ENCODE peak calls at places on chromosomes 11 and 22, in ten cellular contexts. S is CD4-positive, alpha-beta T cell; E is nephron progenitor cell; Z is LoVo; I is osteoblast; C is osteocyte; V is non-pigmented ciliary epithelial cell; O is NCI-H2081; P is T follicular helper cell; U is putamen. T is an unnamed sample.

GRCh38 chr22:48871176-48871840 is 956.4 kb downstream of the BRD1 start:
- DNase-seq in V (no peak), S (no peak), C (peak), U (no peak), I (no peak), Z (no peak), P (no peak), O (no peak), E (no peak), T (no peak)

GRCh38 chr11:81253226-81253625 is 1480.4 kb downstream of the FAM181B start:
- DNase-seq in Z (no peak), I (no peak), U (no peak), S (no peak), V (no peak), C (no peak), P (no peak), E (no peak), O (no peak), T (no peak)

GRCh38 chr22:42188808-42189447 is 58.3 kb upstream of the CYP2D6 start:
- DNase-seq in S (no peak), O (no peak), Z (peak), C (no peak), V (peak), P (no peak), U (no peak), E (no peak), I (no peak), T (no peak)

GRCh38 chr11:74672956-74673895 is 58.0 kb downstream of the CHRDL2 start:
- DNase-seq in E (no peak), Z (no peak), O (peak), P (no peak), U (peak), C (peak), I (peak), S (no peak), V (peak), T (no peak)

GRCh38 chr11:108825381-108825780 is 160.5 kb downstream of the DDX10 start:
- DNase-seq in S (no peak), E (no peak), P (no peak), V (no peak), O (no peak), U (no peak), I (no peak), C (no peak), Z (no peak), T (no peak)

GRCh38 chr11:86068138-86068861 is 584 bp downstream of the PICALM start:
- DNase-seq in O (no peak), U (peak), Z (no peak), V (no peak), S (peak), I (peak), E (peak), C (no peak), P (peak), T (peak)

GRCh38 chr11:18669629-18670162 is 28.9 kb upstream of the TMEM86A start:
- DNase-seq in S (no peak), O (no peak), P (no peak), V (no peak), C (no peak), E (no peak), U (no peak), Z (no peak), I (no peak), T (no peak)

GRCh38 chr22:42247596-42247995 is 22.9 kb downstream of the TCF20 start:
- DNase-seq in S (no peak), I (no peak), V (no peak), C (no peak), P (no peak), U (no peak), O (no peak), E (no peak), Z (no peak), T (no peak)

GRCh38 chr11:72771507-72771906 is 19.3 kb upstream of the ARAP1 start:
- DNase-seq in P (no peak), C (no peak), O (no peak), U (no peak), S (no peak), V (no peak), E (no peak), I (peak), Z (no peak), T (no peak)

GRCh38 chr11:84747871-84748270 is 879.3 kb downstream of the DLG2 start:
- DNase-seq in P (no peak), O (no peak), C (no peak), I (no peak), V (no peak), S (no peak), U (no peak), Z (no peak), E (no peak), T (no peak)

GRCh38 chr11:126637800-126638175 is 282.3 kb downstream of the ST3GAL4 start:
- DNase-seq in S (no peak), E (no peak), I (peak), O (no peak), V (peak), P (no peak), Z (no peak), U (no peak), C (no peak), T (no peak)

GRCh38 chr22:48829908-48830307 is 997.8 kb downstream of the BRD1 start:
- DNase-seq in Z (no peak), U (no peak), I (no peak), O (no peak), V (no peak), C (no peak), P (no peak), E (no peak), S (no peak), T (no peak)

GRCh38 chr11:124536520-124536919 is 6.9 kb downstream of the OR8B12 start:
- DNase-seq in V (peak), P (no peak), O (no peak), U (no peak), C (no peak), E (peak), S (no peak), I (no peak), Z (no peak), T (no peak)

GRCh38 chr11:73186886-73187285 is 31.2 kb upstream of the P2RY2 start:
- DNase-seq in Z (no peak), C (no peak), S (no peak), V (no peak), I (no peak), U (no peak), O (no peak), P (no peak), E (no peak), T (no peak)

GRCh38 chr11:26286472-26287066 is 45.4 kb upstream of the ANO3 start:
- DNase-seq in C (no peak), V (no peak), E (peak), P (no peak), I (peak), Z (no peak), S (no peak), U (no peak), O (no peak), T (no peak)

GRCh38 chr11:132942611-132943324 is 589.5 kb downstream of the OPCML start:
- DNase-seq in U (no peak), S (no peak), C (peak), Z (no peak), E (peak), P (no peak), V (no peak), O (no peak), I (no peak), T (no peak)

GRCh38 chr22:50581950-50582561 is 593 bp downstream of the CHKB start:
- DNase-seq in O (no peak), E (no peak), P (no peak), C (no peak), V (no peak), U (no peak), S (no peak), Z (peak), I (peak), T (no peak)

GRCh38 chr22:36184433-36185035 is 17.1 kb downstream of the APOL4 start:
- DNase-seq in C (no peak), S (no peak), Z (no peak), E (no peak), V (no peak), U (peak), O (no peak), I (no peak), P (no peak), T (no peak)

GRCh38 chr22:29475550-29475949 is 4.5 kb upstream of the NEFH start:
- DNase-seq in Z (no peak), E (no peak), U (no peak), P (no peak), V (no peak), I (no peak), O (no peak), S (no peak), C (no peak), T (no peak)

GRCh38 chr11:102430158-102430836 is 22.3 kb downstream of the TMEM123 start:
- DNase-seq in V (no peak), Z (no peak), C (no peak), U (no peak), E (no peak), P (no peak), S (no peak), I (peak), O (no peak), T (no peak)

GRCh38 chr11:128260398-128260797 is 327.0 kb downstream of the ETS1 start:
- DNase-seq in O (no peak), U (no peak), P (no peak), S (no peak), Z (no peak), E (no peak), C (no peak), V (no peak), I (no peak), T (no peak)

GRCh38 chr11:64987998-64988854 is 8.5 kb downstream of the BATF2 start:
- DNase-seq in U (no peak), Z (no peak), E (no peak), C (no peak), P (no peak), I (no peak), S (no peak), O (no peak), V (no peak), T (no peak)

GRCh38 chr11:46127150-46127638 is 5.9 kb upstream of the PHF21A start:
- DNase-seq in O (no peak), C (no peak), Z (peak), V (no peak), I (peak), P (peak), E (no peak), U (no peak), S (peak), T (no peak)

GRCh38 chr22:36775589-36775965 is 342 bp downstream of the IFT27 start:
- DNase-seq in V (no peak), I (no peak), S (peak), C (no peak), Z (peak), U (peak), E (peak), P (peak), O (no peak), T (no peak)

GRCh38 chr11:27248430-27249207 is 114.4 kb downstream of the CCDC34 start:
- DNase-seq in C (no peak), I (no peak), V (no peak), E (no peak), P (no peak), Z (no peak), U (peak), S (no peak), O (no peak), T (no peak)

GRCh38 chr11:96317576-96317975 is 25.4 kb downstream of the MAML2 start:
- DNase-seq in U (no peak), E (no peak), I (no peak), S (no peak), C (no peak), V (no peak), P (no peak), O (no peak), Z (no peak), T (no peak)

GRCh38 chr11:1346669-1347390 is 37.4 kb upstream of the TOLLIP start:
- DNase-seq in U (no peak), V (no peak), E (no peak), P (no peak), Z (no peak), S (no peak), C (no peak), O (no peak), I (no peak), T (no peak)

GRCh38 chr11:12862761-12863469 is 146.2 kb upstream of the RASSF10 start:
- DNase-seq in S (no peak), V (peak), O (no peak), Z (no peak), P (no peak), U (peak), C (no peak), E (peak), I (no peak), T (no peak)

GRCh38 chr11:62193954-62194353 is 3.9 kb downstream of the SCGB1D1 start:
- DNase-seq in V (no peak), C (no peak), P (no peak), Z (no peak), O (no peak), I (no peak), U (no peak), S (no peak), E (peak), T (no peak)

GRCh38 chr11:44943118-44943517 is 7.6 kb downstream of the TP53I11 start:
- DNase-seq in V (no peak), O (peak), U (no peak), P (no peak), E (no peak), C (no peak), Z (no peak), S (no peak), I (no peak), T (no peak)

GRCh38 chr11:124672531-124673215 is 866 bp downstream of the SIAE start:
- DNase-seq in P (no peak), C (no peak), I (no peak), S (no peak), U (no peak), V (no peak), E (no peak), Z (no peak), O (no peak), T (no peak)

GRCh38 chr22:40635008-40635939 is 1.2 kb downstream of the MRTFA start:
- DNase-seq in E (no peak), V (no peak), S (no peak), O (no peak), U (no peak), I (peak), P (no peak), Z (no peak), C (no peak), T (no peak)

GRCh38 chr11:76610871-76611475 is 59.6 kb downstream of the LRRC32 start:
- DNase-seq in I (peak), C (peak), P (no peak), S (no peak), Z (no peak), O (peak), E (peak), U (no peak), V (no peak), T (no peak)

GRCh38 chr11:123494195-123495050 is 64.4 kb downstream of the GRAMD1B start:
- DNase-seq in O (no peak), U (no peak), I (peak), C (no peak), E (no peak), P (no peak), Z (no peak), S (no peak), V (no peak), T (no peak)

GRCh38 chr11:94737171-94737611 is 31.0 kb upstream of the AMOTL1 start:
- DNase-seq in I (no peak), Z (peak), S (no peak), V (no peak), U (no peak), E (no peak), C (no peak), O (no peak), P (no peak), T (no peak)

GRCh38 chr11:20109731-20110445 is 50.4 kb downstream of the DBX1 start:
- DNase-seq in Z (no peak), S (no peak), P (no peak), E (no peak), O (no peak), V (no peak), C (no peak), U (no peak), I (no peak), T (no peak)